ENCODE peak calls at places on chromosomes 11 and 22, in seven cellular contexts. U is lower lobe of right lung, V is upper lobe of left lung, Q is mammary epithelial cell, J is IMR-90, C is HCT116, P is stomach. F is an unnamed sample.

GRCh38 chr11:795638-796564 is 2.2 kb downstream of the SLC25A22 start:
- DNase-seq in U (peak; percentile 90), Q (peak; percentile 72), P (peak; percentile 77), J (peak; percentile 89), V (peak; percentile 86), C (no peak), F (no peak)

GRCh38 chr22:44130076-44130711 is 50.5 kb upstream of the PARVG start:
- DNase-seq in P (no peak), U (no peak), C (no peak), Q (no peak), V (no peak), J (peak; percentile 17), F (no peak)

GRCh38 chr11:57426754-57427691 is at the start of gene SLC43A3:
- DNase-seq in U (peak; percentile 80), J (peak; percentile 82), C (no peak), Q (peak; percentile 93), V (peak; percentile 77), P (peak; percentile 76), F (no peak)

GRCh38 chr11:79198898-79199250 is 242.0 kb downstream of the TENM4 start:
- DNase-seq in C (no peak), U (no peak), P (no peak), J (peak; percentile 63), V (no peak), Q (peak; percentile 34), F (no peak)

GRCh38 chr11:35138949-35139881 is at the start of gene CD44:
- DNase-seq in P (peak; percentile 66), J (peak; percentile 86), Q (peak; percentile 89), C (peak; percentile 73), V (peak; percentile 89), U (peak; percentile 85), F (no peak)

GRCh38 chr11:84886344-84886743 is 740.8 kb downstream of the DLG2 start:
- DNase-seq in Q (no peak), J (peak; percentile 40), P (no peak), V (no peak), U (no peak), C (no peak), F (no peak)

GRCh38 chr11:132126973-132127900 is 756.8 kb downstream of the NTM start:
- DNase-seq in V (no peak), P (no peak), J (peak; percentile 94), U (no peak), C (no peak), Q (peak; percentile 67), F (no peak)

GRCh38 chr11:92886243-92886905 is 83.1 kb upstream of the MTNR1B start:
- DNase-seq in P (no peak), V (no peak), U (no peak), J (peak; percentile 61), C (peak; percentile 46), Q (peak; percentile 55), F (no peak)

GRCh38 chr22:49406047-49406650 is 421.5 kb downstream of the BRD1 start:
- DNase-seq in V (peak; percentile 2), U (no peak), P (peak; percentile 8), Q (no peak), C (no peak), J (no peak), F (no peak)

GRCh38 chr11:119094816-119095065 is 6.9 kb downstream of the DPAGT1 start:
- DNase-seq in U (peak; percentile 92), J (peak; percentile 86), Q (peak; percentile 76), C (no peak), V (peak; percentile 93), P (peak; percentile 88), F (no peak)

GRCh38 chr11:94776351-94777321 is 8.5 kb downstream of the AMOTL1 start:
- DNase-seq in V (no peak), P (peak; percentile 29), J (peak; percentile 74), Q (peak; percentile 72), U (peak; percentile 45), C (no peak), F (no peak)

GRCh38 chr11:68954970-68955958 is 25.5 kb downstream of the MRGPRD start:
- DNase-seq in V (peak; percentile 63), U (peak; percentile 65), J (peak; percentile 45), Q (no peak), C (no peak), P (peak; percentile 51), F (no peak)

GRCh38 chr11:78562398-78562797 is 12.3 kb downstream of the NARS2 start:
- DNase-seq in V (no peak), C (no peak), P (no peak), J (peak; percentile 75), Q (no peak), U (no peak), F (no peak)

GRCh38 chr11:71089571-71089970 is 162.8 kb downstream of the SHANK2 start:
- DNase-seq in U (no peak), P (no peak), Q (no peak), C (no peak), J (no peak), V (no peak), F (no peak)

GRCh38 chr11:71084306-71085012 is 167.9 kb downstream of the SHANK2 start:
- DNase-seq in C (no peak), U (no peak), V (no peak), J (no peak), Q (no peak), P (no peak), F (no peak)

GRCh38 chr11:71082454-71082853 is 169.9 kb downstream of the SHANK2 start:
- DNase-seq in C (no peak), P (no peak), J (no peak), Q (no peak), U (no peak), V (no peak), F (no peak)

GRCh38 chr11:71083105-71083504 is 169.3 kb downstream of the SHANK2 start:
- DNase-seq in C (no peak), U (no peak), Q (no peak), J (no peak), V (no peak), P (no peak), F (no peak)

GRCh38 chr11:71086687-71087258 is 165.6 kb downstream of the SHANK2 start:
- DNase-seq in U (no peak), Q (peak; percentile 14), P (no peak), J (peak; percentile 10), V (no peak), C (no peak), F (no peak)
- H3K27ac ChIP-seq in U (no peak overlapping the region), Q (no peak overlapping the region), P (no peak overlapping the region), J (no peak overlapping the region), V (no peak overlapping the region), C (no peak overlapping the region), F (no peak overlapping the region)

GRCh38 chr22:22030493-22031182 is 48.1 kb upstream of the TOP3B start:
- DNase-seq in V (no peak), J (peak; percentile 50), U (no peak), Q (no peak), C (no peak), P (no peak), F (no peak)
- TF ChIP-seq CTCF in V (no peak), J (peak; percentile 67), U (no peak), Q (peak; percentile 36), C (peak; percentile 32), P (no peak), F (peak; percentile 43)

GRCh38 chr11:9178716-9179115 is 86.4 kb downstream of the DENND5A start:
- DNase-seq in Q (no peak), U (no peak), C (no peak), P (no peak), V (no peak), J (no peak), F (no peak)
- H3K36me3 ChIP-seq in Q (peaks cover 3% of the 10 kb centered on the region), U (peaks cover 53% of the 10 kb centered on the region), C (peaks cover 22% of the 10 kb centered on the region), P (peaks cover 55% of the 10 kb centered on the region), V (peaks cover 7% of the 10 kb centered on the region), J (peaks cover 39% of the 10 kb centered on the region), F (peaks cover 30% of the 10 kb centered on the region)

GRCh38 chr22:42033263-42034181 is 34.9 kb downstream of the WBP2NL start:
- DNase-seq in C (no peak), V (no peak), P (no peak), U (no peak), Q (no peak), J (no peak), F (no peak)

GRCh38 chr22:42039271-42039670 is 31.3 kb downstream of the NAGA start:
- DNase-seq in U (no peak), P (no peak), Q (peak; percentile 27), C (no peak), V (no peak), J (peak; percentile 18), F (no peak)

DNA sequence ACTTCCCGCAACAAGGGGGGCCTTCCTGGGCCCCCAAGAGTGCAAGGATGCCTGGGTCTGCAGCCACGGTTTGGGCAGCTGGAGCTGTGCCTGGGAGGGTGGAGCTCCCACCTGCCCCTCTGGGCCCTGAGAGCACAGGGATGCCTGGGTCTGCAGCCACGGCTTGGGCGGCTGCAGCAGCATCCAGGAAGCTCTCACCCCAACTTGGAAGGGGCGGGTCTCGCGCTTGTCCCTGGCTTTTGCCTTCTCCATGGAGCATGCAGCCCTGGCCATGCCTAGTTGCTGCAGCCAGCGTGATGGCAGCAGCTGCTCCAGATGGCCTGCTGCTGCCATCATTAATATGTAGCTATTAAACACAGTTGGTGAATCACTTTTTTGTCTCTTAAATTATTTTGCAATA is 35.4 kb downstream of the NAGA start:
- DNase-seq in Q (no peak), P (no peak), C (no peak), V (no peak), U (no peak), J (no peak), F (no peak)
- H3K27ac ChIP-seq in Q (no peak overlapping the region), P (no peak overlapping the region), C (no peak overlapping the region), V (no peak overlapping the region), U (no peak overlapping the region), J (no peak overlapping the region), F (no peak overlapping the region)

DNA sequence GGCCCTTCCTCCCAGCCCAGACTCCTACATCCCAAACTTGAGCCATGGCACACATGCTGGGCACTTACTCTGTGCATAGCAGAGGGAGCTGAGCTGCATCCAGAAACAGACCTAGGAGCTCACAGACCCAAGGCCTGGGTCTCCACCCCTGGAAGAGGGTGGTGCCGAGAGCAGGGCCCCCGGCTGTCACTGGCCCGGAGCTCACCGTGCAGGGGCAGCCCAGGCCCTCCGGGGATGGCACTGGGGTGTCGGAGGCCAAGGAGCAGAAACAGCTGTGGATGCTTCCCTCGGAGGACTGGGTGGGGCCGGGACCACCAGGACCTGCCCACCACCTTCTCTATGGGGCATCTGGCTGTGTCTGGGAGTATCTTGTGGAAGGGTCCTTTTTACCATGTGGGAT is 4.3 kb upstream of the APOBEC3A start:
- DNase-seq in Q (no peak), U (no peak), P (no peak), J (no peak), C (no peak), V (peak; percentile 19), F (no peak)
- TF ChIP-seq CTCF in Q (no peak), U (no peak), P (no peak), J (no peak), C (no peak), V (no peak), F (no peak)

GRCh38 chr11:75408852-75409219 is 9.5 kb downstream of the RPS3 start:
- DNase-seq in P (no peak), J (no peak), Q (no peak), U (no peak), C (no peak), V (no peak), F (no peak)
- H3K36me3 ChIP-seq in P (peaks cover 75% of the 10 kb centered on the region), J (peaks cover 52% of the 10 kb centered on the region), Q (peaks cover 31% of the 10 kb centered on the region), U (peaks cover 71% of the 10 kb centered on the region), C (peaks cover 48% of the 10 kb centered on the region), V (peaks cover 30% of the 10 kb centered on the region), F (peaks cover 78% of the 10 kb centered on the region)